ENCODE peak calls at places on chromosomes 6 and 20, in eight cellular contexts. V is hepatocyte, K is colonic mucosa, T is heart left ventricle, B is transverse colon, C is ovary, P is adrenal gland, O is HCT116. Z is an unnamed sample.

GRCh38 chr20:33733654-33734576 is 2.1 kb downstream of the ZNF341 start:
- DNase-seq in O (no peak), K (peak; percentile 71), B (peak; percentile 69), V (peak; percentile 73), P (peak; percentile 45), T (peak; percentile 28), C (peak; percentile 28), Z (no peak)

GRCh38 chr6:168949876-168950499 is 303.7 kb downstream of the THBS2 start:
- DNase-seq in B (no peak), V (no peak), P (no peak), K (no peak), C (no peak), O (no peak), T (no peak), Z (no peak)

GRCh38 chr20:61230166-61230565 is 21.9 kb upstream of the CDH4 start:
- DNase-seq in B (no peak), P (no peak), O (no peak), C (no peak), V (no peak), T (no peak), K (no peak), Z (no peak)

GRCh38 chr20:44494266-44494665 is 18.6 kb downstream of the TTPAL start:
- DNase-seq in B (no peak), P (no peak), T (no peak), C (no peak), K (no peak), O (no peak), V (no peak), Z (no peak)

GRCh38 chr20:49693435-49694171 is 20.1 kb downstream of the B4GALT5 start:
- DNase-seq in K (no peak), T (no peak), C (no peak), P (no peak), B (no peak), O (no peak), V (no peak), Z (no peak)

GRCh38 chr6:4369616-4370015 is 234.2 kb upstream of the ECI2 start:
- DNase-seq in P (no peak), C (no peak), K (no peak), T (peak; percentile 38), B (no peak), V (no peak), O (no peak), Z (no peak)

GRCh38 chr6:46927066-46927465 is 5.3 kb upstream of the ADGRF5 start:
- DNase-seq in P (no peak), B (no peak), O (no peak), K (no peak), C (no peak), V (no peak), T (no peak), Z (no peak)

GRCh38 chr6:9233686-9234085 is 798.3 kb upstream of the SLC35B3 start:
- DNase-seq in T (no peak), C (no peak), P (no peak), B (no peak), V (no peak), K (no peak), O (no peak), Z (no peak)

GRCh38 chr6:491233-491632 is 99.7 kb downstream of the IRF4 start:
- DNase-seq in P (no peak), T (no peak), O (no peak), V (no peak), C (no peak), K (no peak), B (no peak), Z (no peak)

GRCh38 chr6:41939091-41939847 is 2.3 kb downstream of the CCND3 start:
- DNase-seq in O (no peak), V (peak; percentile 63), K (no peak), C (peak; percentile 70), P (peak; percentile 72), B (peak; percentile 29), T (peak; percentile 37), Z (no peak)

GRCh38 chr6:125639621-125640020 is 109.8 kb upstream of the HEY2 start:
- DNase-seq in B (no peak), P (no peak), K (no peak), T (no peak), O (no peak), C (no peak), V (no peak), Z (no peak)

GRCh38 chr6:37551446-37551845 is 51.8 kb upstream of the CCDC167 start:
- DNase-seq in T (no peak), V (no peak), P (no peak), K (no peak), O (no peak), C (no peak), B (no peak), Z (no peak)

GRCh38 chr6:35727206-35727934 is 9.5 kb upstream of the ARMC12 start:
- DNase-seq in O (no peak), C (peak; percentile 96), T (peak; percentile 78), K (peak; percentile 90), V (peak; percentile 93), B (peak; percentile 88), P (peak; percentile 89), Z (peak; percentile 87)

GRCh38 chr20:58078741-58079522 is 149.5 kb downstream of the ANKRD60 start:
- DNase-seq in T (peak; percentile 28), P (no peak), K (peak; percentile 17), V (no peak), O (no peak), C (no peak), B (no peak), Z (peak; percentile 26)

GRCh38 chr6:153162646-153163045 is 31.6 kb upstream of the RGS17 start:
- DNase-seq in O (no peak), T (no peak), B (no peak), V (no peak), C (no peak), K (no peak), P (no peak), Z (no peak)

DNA sequence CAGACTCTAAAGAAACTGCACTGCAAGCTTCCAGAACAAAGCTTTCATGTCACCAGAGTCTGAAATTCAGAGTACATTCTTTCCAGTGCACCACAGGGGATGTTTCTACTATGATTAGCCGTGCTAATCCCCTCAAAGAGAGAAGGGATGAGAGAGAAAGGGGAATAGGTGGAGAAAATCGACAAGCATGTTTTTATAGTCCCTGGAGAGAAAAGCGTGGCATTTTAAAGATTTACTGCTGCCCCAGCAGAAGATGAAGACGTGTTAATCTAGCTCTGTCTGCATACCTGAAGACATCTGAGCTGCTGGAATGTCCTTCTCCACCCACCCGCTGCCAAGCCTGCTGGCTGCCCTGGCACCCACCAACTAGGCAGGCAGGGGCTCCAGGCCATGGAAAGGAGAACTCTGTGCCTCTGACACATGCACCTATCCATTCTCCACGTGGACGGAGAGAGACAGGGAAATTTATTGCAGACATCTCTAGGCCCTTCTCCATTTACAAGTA is 4.1 kb downstream of the MYLK4 start:
- DNase-seq in B (no peak), C (no peak), P (no peak), T (no peak), O (no peak), K (no peak), V (no peak), Z (no peak)
- H3K4me1 ChIP-seq in B (peaks cover 8% of the 10 kb centered on the region), C (no peaks in the 10 kb centered on the region), P (peaks cover 6% of the 10 kb centered on the region), T (no peaks in the 10 kb centered on the region), O (peaks cover 9% of the 10 kb centered on the region), K (no peaks in the 10 kb centered on the region), V (no peaks in the 10 kb centered on the region), Z (peaks cover 4% of the 10 kb centered on the region)

GRCh38 chr6:106805017-106805335 is 169.6 kb downstream of the CD24 start:
- DNase-seq in K (no peak), V (no peak), T (no peak), O (no peak), P (no peak), C (no peak), B (no peak), Z (no peak)

GRCh38 chr6:106807946-106808611 is 166.4 kb downstream of the CD24 start:
- DNase-seq in V (no peak), O (no peak), K (no peak), C (no peak), P (no peak), B (no peak), T (no peak), Z (no peak)

GRCh38 chr6:106811088-106811686 is 163.3 kb downstream of the CD24 start:
- DNase-seq in T (no peak), B (no peak), C (no peak), V (no peak), P (no peak), K (no peak), O (no peak), Z (no peak)

GRCh38 chr6:106805771-106806170 is 168.8 kb downstream of the CD24 start:
- DNase-seq in O (no peak), T (no peak), V (no peak), B (no peak), P (no peak), C (no peak), K (no peak), Z (no peak)

GRCh38 chr6:106808758-106809157 is 165.8 kb downstream of the CD24 start:
- DNase-seq in T (no peak), K (no peak), P (no peak), O (no peak), C (no peak), B (no peak), V (no peak), Z (no peak)
- H3K9me3 ChIP-seq in T (peaks cover 39% of the 10 kb centered on the region), K (peaks cover 13% of the 10 kb centered on the region), P (peaks cover 14% of the 10 kb centered on the region), O (no peaks in the 10 kb centered on the region), C (no peaks in the 10 kb centered on the region), B (peaks cover 53% of the 10 kb centered on the region), V (peaks cover 3% of the 10 kb centered on the region), Z (peaks cover 6% of the 10 kb centered on the region)

GRCh38 chr6:71043902-71044301 is 87.0 kb upstream of the B3GAT2 start:
- DNase-seq in C (no peak), B (no peak), P (no peak), K (no peak), T (no peak), V (no peak), O (no peak), Z (no peak)
- TF ChIP-seq CTCF in C (no peak), B (no peak), P (no peak), K (no peak), T (no peak), V (no peak), O (peak; percentile 16), Z (no peak)

GRCh38 chr6:151038616-151039015 is 173.1 kb downstream of the MTHFD1L start:
- DNase-seq in B (no peak), T (no peak), V (no peak), P (no peak), K (no peak), C (no peak), O (no peak), Z (no peak)

GRCh38 chr6:151043944-151044343 is 178.4 kb downstream of the MTHFD1L start:
- DNase-seq in T (no peak), V (no peak), C (no peak), O (no peak), K (no peak), B (no peak), P (no peak), Z (no peak)

GRCh38 chr6:151036869-151037680 is 171.6 kb downstream of the MTHFD1L start:
- DNase-seq in V (no peak), K (no peak), C (no peak), T (no peak), P (no peak), O (peak; percentile 64), B (no peak), Z (no peak)

GRCh38 chr6:151044465-151045441 is 179.3 kb downstream of the MTHFD1L start:
- DNase-seq in C (peak; percentile 73), T (peak; percentile 67), K (peak; percentile 92), O (peak; percentile 82), B (peak; percentile 87), V (peak; percentile 75), P (peak; percentile 53), Z (peak; percentile 73)

DNA sequence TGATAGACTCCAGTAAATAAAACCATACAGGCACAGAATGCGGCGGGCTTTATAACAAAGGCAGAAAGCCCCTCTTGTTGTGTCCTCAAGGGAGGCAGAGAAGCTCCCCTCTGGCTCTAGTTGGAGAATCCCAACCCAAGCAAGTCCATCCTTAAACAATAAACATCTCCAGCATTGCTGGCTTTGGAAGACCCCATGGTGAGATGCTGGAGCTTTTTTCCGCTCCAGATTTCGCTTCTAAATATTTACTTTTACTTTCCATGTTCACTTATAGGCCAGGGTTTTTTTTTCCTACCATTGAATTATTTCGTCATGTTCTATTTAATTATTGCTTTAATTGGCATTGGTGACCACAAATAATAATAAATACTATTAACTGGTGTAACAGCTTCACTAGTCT is 176.2 kb downstream of the MTHFD1L start:
- DNase-seq in P (no peak), B (no peak), C (no peak), K (no peak), O (no peak), V (no peak), T (no peak), Z (no peak)
- H3K4me1 ChIP-seq in P (peaks cover 12% of the 10 kb centered on the region), B (peaks cover 23% of the 10 kb centered on the region), C (peaks cover 10% of the 10 kb centered on the region), K (no peaks in the 10 kb centered on the region), O (peaks cover 99% of the 10 kb centered on the region), V (peaks cover 12% of the 10 kb centered on the region), T (no peaks in the 10 kb centered on the region), Z (no peaks in the 10 kb centered on the region)

Z was measured in prostate gland.